ENCODE peak calls at places on chromosomes 12 and 14, in four cellular contexts. Q, S, I and U are unnamed samples.

GRCh38 chr14:66717571-66718140 is 209.7 kb downstream of the GPHN start:
- DNase-seq in Q (no peak), S (no peak), I (no peak), U (no peak)

GRCh38 chr14:58919262-58919661 is 269.2 kb upstream of the DAAM1 start:
- DNase-seq in Q (peak), S (no peak), I (peak), U (no peak)

GRCh38 chr14:59776468-59776867 is 94.1 kb downstream of the RTN1 start:
- DNase-seq in Q (no peak), S (no peak), I (no peak), U (no peak)

GRCh38 chr12:76259071-76259470 is 89.1 kb downstream of the BBS10 start:
- DNase-seq in Q (peak), S (no peak), I (peak), U (no peak)

GRCh38 chr14:68979021-68979721 is at the start of gene ACTN1:
- DNase-seq in Q (peak), S (peak), I (peak), U (peak)

GRCh38 chr14:37587438-37587837 is 7.6 kb downstream of the FOXA1 start:
- DNase-seq in Q (no peak), S (peak), I (no peak), U (no peak)

GRCh38 chr14:86961106-86961716 is 1031.8 kb downstream of the GALC start:
- DNase-seq in Q (peak), S (no peak), I (peak), U (no peak)

GRCh38 chr12:105228494-105228893 is 7.5 kb downstream of the APPL2 start:
- DNase-seq in Q (peak), S (no peak), I (no peak), U (no peak)

GRCh38 chr14:36069535-36069900 is 107.0 kb downstream of the PTCSC3 start:
- DNase-seq in Q (peak), S (peak), I (peak), U (no peak)

GRCh38 chr14:46686652-46687051 is 35.1 kb upstream of the RPL10L start:
- DNase-seq in Q (no peak), S (no peak), I (no peak), U (no peak)

GRCh38 chr14:57692671-57693070 is 173.2 kb downstream of the SLC35F4 start:
- DNase-seq in Q (peak), S (peak), I (peak), U (no peak)

GRCh38 chr12:111434680-111435338 is 29.1 kb downstream of the SH2B3 start:
- DNase-seq in Q (peak), S (peak), I (no peak), U (peak)

GRCh38 chr12:118432812-118433540 is 56.6 kb downstream of the SUDS3 start:
- DNase-seq in Q (peak), S (peak), I (no peak), U (peak)

GRCh38 chr12:54286042-54286931 is 5.8 kb downstream of the HNRNPA1 start:
- DNase-seq in Q (no peak), S (peak), I (no peak), U (no peak)

GRCh38 chr12:129807101-129807500 is 96.7 kb downstream of the TMEM132D start:
- DNase-seq in Q (no peak), S (no peak), I (no peak), U (no peak)

GRCh38 chr12:111410229-111411186 is 4.8 kb downstream of the SH2B3 start:
- DNase-seq in Q (peak), S (no peak), I (peak), U (no peak)

GRCh38 chr14:92489394-92490238 is 24.0 kb upstream of the RIN3 start:
- DNase-seq in Q (no peak), S (no peak), I (no peak), U (no peak)

GRCh38 chr14:64720190-64720589 is 16.0 kb downstream of the PLEKHG3 start:
- DNase-seq in Q (peak), S (peak), I (no peak), U (peak)

GRCh38 chr14:52949711-52950409 is 990 bp downstream of the FERMT2 start:
- DNase-seq in Q (peak), S (no peak), I (peak), U (no peak)

GRCh38 chr12:726281-727140 is 25.9 kb upstream of the WNK1 start:
- DNase-seq in Q (peak), S (peak), I (no peak), U (no peak)

GRCh38 chr14:95891742-95892141 is 15.1 kb downstream of the TUNAR start:
- DNase-seq in Q (peak), S (no peak), I (no peak), U (no peak)

GRCh38 chr12:75086086-75087038 is 123.3 kb downstream of the KCNC2 start:
- DNase-seq in Q (peak), S (no peak), I (no peak), U (no peak)

GRCh38 chr12:63965936-63966602 is 121.6 kb downstream of the SRGAP1 start:
- DNase-seq in Q (peak), S (no peak), I (no peak), U (no peak)

GRCh38 chr12:27064397-27065342 is 17.7 kb downstream of the C12orf71 start:
- DNase-seq in Q (peak), S (no peak), I (no peak), U (no peak)

GRCh38 chr12:70598467-70599194 is 38.6 kb downstream of the PTPRB start:
- DNase-seq in Q (no peak), S (peak), I (peak), U (no peak)
- H3K27ac ChIP-seq in Q (no peak), S (no peak), I (no peak), U (no peak)

GRCh38 chr12:9870311-9870866 is 1.2 kb upstream of the CLEC2B start:
- DNase-seq in Q (peak), S (no peak), I (no peak), U (no peak)
- H3K4me3 ChIP-seq in Q (peak), S (no peak), I (no peak), U (peak)

GRCh38 chr12:80222261-80222660 is 122.9 kb downstream of the OTOGL start:
- DNase-seq in Q (peak), S (no peak), I (no peak), U (no peak)

GRCh38 chr12:80213246-80213645 is 113.9 kb downstream of the OTOGL start:
- DNase-seq in Q (no peak), S (no peak), I (no peak), U (no peak)

GRCh38 chr12:80213871-80214270 is 114.5 kb downstream of the OTOGL start:
- DNase-seq in Q (no peak), S (no peak), I (no peak), U (no peak)

GRCh38 chr12:80216890-80217559 is 117.7 kb downstream of the OTOGL start:
- DNase-seq in Q (no peak), S (no peak), I (peak), U (no peak)

DNA sequence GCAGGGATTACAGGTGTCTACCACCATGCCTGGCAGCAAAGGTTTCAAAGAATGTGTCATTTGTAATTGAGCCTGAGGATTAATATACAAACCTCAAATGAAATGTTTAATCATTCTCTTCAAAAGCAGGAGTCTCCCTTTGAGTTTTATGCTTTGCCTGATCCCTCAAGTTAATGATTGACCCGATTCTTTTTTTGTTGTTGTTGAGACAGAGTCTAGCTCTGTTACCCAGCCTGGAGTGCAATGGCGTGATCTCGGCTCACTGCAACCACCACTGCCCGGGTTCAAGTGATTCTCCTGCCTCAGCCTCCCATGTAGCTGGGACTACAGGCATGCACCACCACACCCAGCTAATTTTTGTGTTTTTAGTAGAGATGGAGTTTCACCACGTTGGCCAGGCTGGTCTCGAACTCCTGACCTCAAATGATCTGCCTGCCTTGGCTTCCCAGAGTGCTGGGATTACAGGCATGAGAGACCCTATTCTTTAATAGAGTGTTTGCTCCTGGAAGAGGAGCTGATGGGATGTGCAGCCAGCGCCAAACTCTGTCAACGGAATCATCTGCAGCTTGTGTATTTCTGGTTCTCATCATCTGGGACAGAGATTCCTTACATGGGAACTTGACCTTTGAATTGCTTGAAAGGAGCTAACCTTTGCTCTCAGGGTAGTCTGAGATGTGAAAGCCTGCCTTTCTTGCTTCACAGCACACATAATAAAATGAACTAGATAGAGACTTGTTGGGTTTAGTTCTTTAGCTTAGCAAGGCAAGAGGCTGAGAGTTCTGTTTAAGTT is 119.8 kb downstream of the OTOGL start:
- DNase-seq in Q (no peak), S (peak), I (no peak), U (no peak)
- H3K27ac ChIP-seq in Q (no peak), S (no peak), I (no peak), U (no peak)

DNA sequence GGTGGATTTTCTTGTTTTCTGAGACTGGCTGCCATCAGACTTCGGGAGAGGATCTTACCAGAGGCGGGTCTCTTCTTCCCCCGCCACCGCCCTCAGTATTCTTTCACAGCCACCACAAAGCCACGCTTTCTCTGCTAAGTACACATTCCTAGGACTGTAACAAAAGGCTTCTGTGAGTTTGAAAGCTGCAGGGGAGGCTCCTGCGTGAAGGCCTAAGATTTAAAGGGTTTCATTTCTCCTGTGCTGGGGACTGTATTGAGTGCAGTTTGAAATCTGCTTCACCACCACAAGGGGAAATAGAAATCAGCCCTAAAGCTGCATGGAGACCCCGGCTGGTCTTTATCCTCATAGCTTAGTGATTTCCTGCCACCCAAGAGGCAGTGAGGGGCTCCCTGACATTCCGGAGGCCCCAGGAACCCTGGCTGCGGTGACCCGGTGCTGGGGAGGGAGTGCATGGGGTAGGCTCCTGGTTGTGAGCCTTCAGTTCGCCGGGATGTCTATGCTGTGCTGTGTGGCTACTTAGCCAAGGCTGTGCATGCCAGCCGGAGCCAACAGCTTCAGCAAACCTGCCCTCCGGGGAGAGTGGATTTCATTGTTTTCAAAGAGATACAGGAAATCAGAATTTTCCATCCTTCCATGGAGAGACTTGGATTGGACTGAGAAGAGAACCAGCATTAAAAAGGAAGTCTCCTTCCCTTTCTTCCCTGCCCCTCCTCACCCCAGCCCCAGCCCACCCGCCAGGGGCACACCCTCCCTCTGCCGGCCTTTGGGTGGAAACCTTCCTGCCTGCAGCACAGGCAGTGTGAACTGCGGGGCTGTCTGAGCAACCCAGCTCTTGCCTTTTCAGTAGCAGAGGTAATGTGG is 163.3 kb downstream of the ETV6 start:
- DNase-seq in Q (peak), S (no peak), I (peak), U (peak)
- H3K4me3 ChIP-seq in Q (peak), S (no peak), I (peak), U (no peak)

GRCh38 chr14:102799684-102800562 is 22.7 kb downstream of the TRAF3 start:
- DNase-seq in Q (peak), S (no peak), I (no peak), U (no peak)

GRCh38 chr14:102796661-102797190 is 19.5 kb downstream of the TRAF3 start:
- DNase-seq in Q (no peak), S (no peak), I (no peak), U (no peak)

GRCh38 chr14:102793531-102794328 is 16.5 kb downstream of the TRAF3 start:
- DNase-seq in Q (no peak), S (no peak), I (no peak), U (no peak)

GRCh38 chr14:102798926-102799325 is 21.7 kb downstream of the TRAF3 start:
- DNase-seq in Q (no peak), S (no peak), I (no peak), U (no peak)

GRCh38 chr14:102795060-102795925 is 18.0 kb downstream of the TRAF3 start:
- DNase-seq in Q (peak), S (peak), I (peak), U (peak)
- H3K27ac ChIP-seq in Q (peak), S (peak), I (no peak), U (peak)

DNA sequence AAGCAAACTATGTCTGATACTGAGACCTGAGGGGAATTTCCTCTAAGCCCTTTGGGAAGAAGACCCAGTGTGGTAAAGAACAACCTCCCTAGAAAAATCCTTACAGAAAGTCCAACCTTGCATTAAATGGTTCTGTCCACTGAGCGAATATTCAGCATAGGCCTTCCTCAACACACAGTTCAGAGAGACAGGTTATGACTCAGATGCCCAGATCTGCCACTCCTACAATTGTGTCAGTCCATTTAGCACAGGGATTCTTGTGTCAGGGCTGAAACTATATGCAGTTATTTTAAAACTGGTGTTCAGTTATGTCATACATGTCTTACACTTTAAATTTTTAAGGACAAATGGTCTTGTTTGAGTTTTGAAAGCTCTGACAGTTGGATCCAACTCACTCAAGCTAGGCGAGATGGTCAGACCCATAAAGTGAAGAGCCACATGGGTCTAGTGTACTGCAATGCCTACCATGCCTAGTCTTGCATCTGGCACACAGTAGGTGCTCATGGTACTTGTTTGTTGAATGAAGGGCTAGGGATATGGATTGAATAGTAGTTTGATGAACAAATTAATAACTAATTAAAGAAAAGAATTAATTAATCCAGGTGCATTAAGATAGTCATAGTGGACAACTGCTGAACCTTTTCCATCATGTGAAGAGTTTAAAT is 207.5 kb upstream of the PWP1 start:
- DNase-seq in Q (peak), S (no peak), I (no peak), U (no peak)
- H3K4me3 ChIP-seq in Q (no peak), S (no peak), I (no peak), U (no peak)